ENCODE peak calls at places on chromosomes 4 and X, in six cellular contexts. X, G, W, D, P and T are unnamed samples.

GRCh38 chrX:135295238-135295943 is 13.9 kb upstream of the ETDC start:
- DNase-seq in X (peak), G (peak), W (no peak), D (no peak), P (no peak), T (peak)

GRCh38 chrX:122440832-122441231 is 743.2 kb upstream of the GRIA3 start:
- DNase-seq in X (no peak), G (peak), W (no peak), D (peak), P (no peak), T (no peak)

GRCh38 chrX:31487946-31488345 is 416.1 kb upstream of the FTHL17 start:
- DNase-seq in X (no peak), G (no peak), W (no peak), D (no peak), P (no peak), T (no peak)

GRCh38 chrX:116873678-116874077 is 410.9 kb upstream of the CT83 start:
- DNase-seq in X (no peak), G (no peak), W (no peak), D (no peak), P (no peak), T (no peak)

GRCh38 chr4:95215991-95216605 is 332.7 kb downstream of the UNC5C start:
- DNase-seq in X (no peak), G (peak), W (no peak), D (no peak), P (no peak), T (no peak)

GRCh38 chr4:174521800-174522182 is 497 bp downstream of the HPGD start:
- DNase-seq in X (no peak), G (peak), W (no peak), D (no peak), P (peak), T (peak)

GRCh38 chrX:101229155-101229554 is 9.6 kb downstream of the DRP2 start:
- DNase-seq in X (no peak), G (no peak), W (no peak), D (no peak), P (no peak), T (no peak)

GRCh38 chr4:182896421-182896820 is 20.8 kb downstream of the DCTD start:
- DNase-seq in X (no peak), G (no peak), W (no peak), D (no peak), P (no peak), T (no peak)

GRCh38 chr4:188986271-188986689 is 847.0 kb downstream of the TRIML1 start:
- DNase-seq in X (no peak), G (no peak), W (no peak), D (no peak), P (peak), T (no peak)

GRCh38 chr4:6327220-6327917 is 57.7 kb downstream of the WFS1 start:
- DNase-seq in X (peak), G (peak), W (peak), D (peak), P (peak), T (peak)

GRCh38 chr4:151801547-151802516 is 41.0 kb upstream of the GATB start:
- DNase-seq in X (peak), G (no peak), W (peak), D (no peak), P (no peak), T (no peak)

GRCh38 chrX:131816551-131817136 is 206.5 kb upstream of the STK26 start:
- DNase-seq in X (peak), G (peak), W (peak), D (peak), P (peak), T (no peak)

GRCh38 chr4:179750374-179750773 is 2308.1 kb upstream of the AGA start:
- DNase-seq in X (no peak), G (no peak), W (no peak), D (no peak), P (peak), T (no peak)

GRCh38 chr4:86837651-86838050 is 11.5 kb downstream of the SLC10A6 start:
- DNase-seq in X (no peak), G (no peak), W (no peak), D (no peak), P (no peak), T (no peak)

GRCh38 chr4:151921811-151922210 is 161.0 kb upstream of the GATB start:
- DNase-seq in X (no peak), G (no peak), W (no peak), D (no peak), P (no peak), T (no peak)

GRCh38 chr4:148515248-148515647 is 73.0 kb upstream of the NR3C2 start:
- DNase-seq in X (no peak), G (no peak), W (no peak), D (no peak), P (no peak), T (no peak)

GRCh38 chr4:182492456-182492855 is 249.3 kb downstream of the TENM3 start:
- DNase-seq in X (no peak), G (no peak), W (no peak), D (no peak), P (no peak), T (no peak)

GRCh38 chr4:115213705-115214104 is 100.3 kb upstream of the NDST4 start:
- DNase-seq in X (no peak), G (no peak), W (no peak), D (no peak), P (no peak), T (no peak)

GRCh38 chr4:10879411-10880110 is 195.0 kb upstream of the CLNK start:
- DNase-seq in X (no peak), G (no peak), W (no peak), D (no peak), P (no peak), T (no peak)

GRCh38 chr4:169337510-169337909 is 66.8 kb upstream of the SH3RF1 start:
- DNase-seq in X (no peak), G (no peak), W (no peak), D (no peak), P (no peak), T (no peak)

GRCh38 chr4:31081375-31081774 is 361.2 kb downstream of the PCDH7 start:
- DNase-seq in X (no peak), G (no peak), W (no peak), D (no peak), P (no peak), T (no peak)

GRCh38 chrX:15242899-15243555 is 26.9 kb downstream of the ASB9 start:
- DNase-seq in X (peak), G (no peak), W (peak), D (no peak), P (peak), T (no peak)

GRCh38 chr4:17762705-17763104 is 18.7 kb downstream of the FAM184B start:
- DNase-seq in X (no peak), G (no peak), W (peak), D (no peak), P (no peak), T (no peak)

GRCh38 chr4:15182600-15183222 is 180.4 kb downstream of the CPEB2 start:
- DNase-seq in X (no peak), G (no peak), W (no peak), D (no peak), P (no peak), T (no peak)

GRCh38 chrX:12984629-12985303 is 9.9 kb downstream of the TMSB4X start:
- DNase-seq in X (no peak), G (no peak), W (no peak), D (no peak), P (peak), T (no peak)

GRCh38 chrX:125203737-125204578 is 115.7 kb upstream of the TEX13C start:
- DNase-seq in X (no peak), G (peak), W (no peak), D (peak), P (peak), T (peak)

GRCh38 chrX:1749499-1749898 is 134.6 kb downstream of the ASMT start:
- DNase-seq in X (no peak), G (no peak), W (no peak), D (no peak), P (no peak), T (no peak)

GRCh38 chrX:36867143-36867542 is 141.0 kb upstream of the FAM47C start:
- DNase-seq in X (no peak), G (no peak), W (peak), D (no peak), P (peak), T (no peak)

GRCh38 chr4:81084029-81084428 is 53.5 kb downstream of the BMP3 start:
- DNase-seq in X (no peak), G (no peak), W (no peak), D (no peak), P (no peak), T (no peak)

GRCh38 chrX:111244238-111244750 is 26.0 kb downstream of the CAPN6 start:
- DNase-seq in X (no peak), G (no peak), W (peak), D (no peak), P (peak), T (no peak)

GRCh38 chr4:114474401-114474800 is 124.2 kb upstream of the UGT8 start:
- DNase-seq in X (no peak), G (no peak), W (no peak), D (no peak), P (no peak), T (no peak)

GRCh38 chr4:80139668-80140067 is 57.6 kb upstream of the PRDM8 start:
- DNase-seq in X (no peak), G (no peak), W (no peak), D (no peak), P (no peak), T (no peak)

GRCh38 chrX:116490091-116490490 is 27.3 kb upstream of the CT83 start:
- DNase-seq in X (no peak), G (no peak), W (peak), D (no peak), P (peak), T (no peak)

GRCh38 chr4:15682340-15682725 is 706 bp downstream of the FAM200B start:
- DNase-seq in X (no peak), G (no peak), W (no peak), D (no peak), P (no peak), T (no peak)

GRCh38 chrX:19686876-19687275 is 171.6 kb upstream of the MAP3K15 start:
- DNase-seq in X (no peak), G (no peak), W (no peak), D (no peak), P (no peak), T (no peak)